ENCODE peak calls at places on chromosomes 6 and 20, in six cellular contexts. C, J, F, T, Y and D are unnamed samples.

GRCh38 chr6:137165375-137166246 is 7.8 kb downstream of the IL22RA2 start:
- DNase-seq in C (peak), J (peak), F (peak), T (peak), Y (peak), D (no peak)

GRCh38 chr6:36735110-36735971 is 37.7 kb downstream of the RAB44 start:
- DNase-seq in C (no peak), J (no peak), F (no peak), T (no peak), Y (no peak), D (peak)

GRCh38 chr6:100296810-100297544 is 167.7 kb downstream of the SIM1 start:
- DNase-seq in C (peak), J (no peak), F (no peak), T (peak), Y (no peak), D (no peak)

GRCh38 chr20:25196701-25197120 is 1.2 kb downstream of the ENTPD6 start:
- DNase-seq in C (no peak), J (no peak), F (no peak), T (no peak), Y (no peak), D (no peak)

GRCh38 chr6:31128093-31128676 is 7.9 kb upstream of the CDSN start:
- DNase-seq in C (peak), J (peak), F (peak), T (no peak), Y (peak), D (peak)

GRCh38 chr6:83708970-83709747 is at the start of gene SNAP91:
- DNase-seq in C (no peak), J (no peak), F (peak), T (no peak), Y (no peak), D (no peak)

GRCh38 chr20:2133318-2134183 is 31.9 kb downstream of the STK35 start:
- DNase-seq in C (no peak), J (no peak), F (no peak), T (no peak), Y (peak), D (no peak)

GRCh38 chr20:58135441-58136170 is 92.8 kb downstream of the ANKRD60 start:
- DNase-seq in C (no peak), J (no peak), F (no peak), T (no peak), Y (no peak), D (no peak)

GRCh38 chr20:24289737-24290481 is 179.5 kb upstream of the SYNDIG1 start:
- DNase-seq in C (no peak), J (no peak), F (no peak), T (no peak), Y (no peak), D (no peak)

GRCh38 chr6:27188885-27189418 is 58.5 kb upstream of the PRSS16 start:
- DNase-seq in C (peak), J (peak), F (peak), T (peak), Y (peak), D (peak)

GRCh38 chr20:57620274-57620990 is at the start of gene ZBP1:
- DNase-seq in C (no peak), J (no peak), F (no peak), T (no peak), Y (peak), D (no peak)

GRCh38 chr6:146028250-146028789 is 542 bp upstream of the GRM1 start:
- DNase-seq in C (peak), J (peak), F (peak), T (no peak), Y (no peak), D (peak)

GRCh38 chr6:31350551-31350950 is 6.4 kb downstream of the HLA-B start:
- DNase-seq in C (no peak), J (no peak), F (no peak), T (no peak), Y (no peak), D (no peak)

GRCh38 chr6:157908369-157909281 is 73.0 kb upstream of the SYNJ2 start:
- DNase-seq in C (no peak), J (no peak), F (no peak), T (no peak), Y (peak), D (no peak)

GRCh38 chr6:39218868-39219567 is 10.3 kb downstream of the KCNK5 start:
- DNase-seq in C (no peak), J (no peak), F (no peak), T (no peak), Y (no peak), D (peak)

GRCh38 chr20:41185013-41185757 is 47.8 kb downstream of the PLCG1 start:
- DNase-seq in C (no peak), J (no peak), F (peak), T (no peak), Y (no peak), D (no peak)

GRCh38 chr6:5159162-5159561 is 74.0 kb downstream of the PPP1R3G start:
- DNase-seq in C (no peak), J (no peak), F (no peak), T (no peak), Y (no peak), D (no peak)

GRCh38 chr20:20038586-20038985 is 13.7 kb downstream of the CRNKL1 start:
- DNase-seq in C (no peak), J (no peak), F (no peak), T (no peak), Y (no peak), D (no peak)

GRCh38 chr20:25469558-25469957 is 62.1 kb downstream of the GINS1 start:
- DNase-seq in C (no peak), J (peak), F (no peak), T (no peak), Y (no peak), D (no peak)

GRCh38 chr20:46562373-46563169 is 12.1 kb upstream of the OCSTAMP start:
- DNase-seq in C (peak), J (peak), F (peak), T (peak), Y (no peak), D (peak)

GRCh38 chr6:18528084-18528743 is 141.1 kb downstream of the RNF144B start:
- DNase-seq in C (no peak), J (no peak), F (peak), T (no peak), Y (no peak), D (peak)

GRCh38 chr6:82984720-82985119 is 80.9 kb downstream of the UBE3D start:
- DNase-seq in C (no peak), J (peak), F (no peak), T (no peak), Y (no peak), D (no peak)

GRCh38 chr20:22303523-22303922 is 280.8 kb downstream of the FOXA2 start:
- DNase-seq in C (peak), J (peak), F (peak), T (peak), Y (no peak), D (peak)

GRCh38 chr6:150231456-150231855 is 88.6 kb downstream of the PPP1R14C start:
- DNase-seq in C (no peak), J (no peak), F (no peak), T (no peak), Y (no peak), D (no peak)

GRCh38 chr20:34691838-34692237 is 12.3 kb upstream of the TP53INP2 start:
- DNase-seq in C (no peak), J (no peak), F (no peak), T (no peak), Y (no peak), D (no peak)

GRCh38 chr6:25263602-25264001 is 15.6 kb upstream of the CARMIL1 start:
- DNase-seq in C (no peak), J (no peak), F (no peak), T (no peak), Y (no peak), D (no peak)

GRCh38 chr6:150767585-150768164 is 97.8 kb upstream of the MTHFD1L start:
- DNase-seq in C (no peak), J (no peak), F (no peak), T (no peak), Y (no peak), D (peak)

GRCh38 chr6:133730881-133731280 is 158.0 kb upstream of the TCF21 start:
- DNase-seq in C (no peak), J (no peak), F (no peak), T (no peak), Y (no peak), D (no peak)

GRCh38 chr20:46494077-46494476 is 19.3 kb downstream of the ZNF334 start:
- DNase-seq in C (no peak), J (no peak), F (no peak), T (no peak), Y (no peak), D (no peak)

GRCh38 chr6:145147559-145147958 is 587.8 kb downstream of the EPM2A start:
- DNase-seq in C (no peak), J (no peak), F (no peak), T (no peak), Y (no peak), D (no peak)

GRCh38 chr20:57619053-57619831 is 984 bp downstream of the ZBP1 start:
- DNase-seq in C (no peak), J (no peak), F (no peak), T (no peak), Y (peak), D (no peak)

GRCh38 chr6:4358414-4359107 is 223.2 kb upstream of the ECI2 start:
- DNase-seq in C (peak), J (peak), F (peak), T (peak), Y (no peak), D (no peak)

GRCh38 chr6:87718662-87719433 is 16.8 kb upstream of the AKIRIN2 start:
- DNase-seq in C (no peak), J (no peak), F (no peak), T (no peak), Y (no peak), D (peak)

DNA sequence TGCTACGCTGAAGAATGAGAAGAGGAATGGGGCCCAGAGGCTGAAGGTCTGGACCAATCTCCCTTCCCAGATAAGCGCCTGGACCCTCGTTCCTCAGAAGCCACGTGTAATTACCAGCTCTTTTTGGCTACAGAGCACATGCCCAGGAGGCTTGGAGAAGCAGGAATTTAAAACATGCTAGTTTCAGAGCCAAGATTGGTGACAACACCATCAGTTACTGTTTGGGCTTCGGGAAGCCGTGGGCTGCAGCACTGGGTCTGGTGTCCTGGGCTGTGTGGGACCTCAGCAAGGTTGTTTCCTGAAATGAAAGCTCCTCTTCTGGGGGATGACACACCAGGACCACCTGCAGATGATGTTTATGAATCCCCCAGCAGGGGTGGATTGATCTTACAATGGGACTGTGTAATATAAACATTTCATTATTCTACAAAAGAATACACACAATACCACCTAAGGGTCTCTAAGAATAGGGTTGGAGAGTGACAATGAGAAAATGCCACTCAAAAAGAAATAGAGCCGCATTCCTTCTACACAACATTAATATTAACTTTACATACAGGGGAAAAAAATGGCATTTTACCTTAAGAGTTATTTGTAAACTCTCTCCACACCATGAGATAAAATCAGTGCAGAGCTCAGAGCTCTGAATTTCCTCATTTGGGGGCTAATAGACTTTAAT is 207.8 kb upstream of the FOXQ1 start:
- DNase-seq in C (no peak), J (no peak), F (no peak), T (no peak), Y (no peak), D (peak)
- TF ChIP-seq JUND in C (no peak), J (no peak), F (no peak), T (no peak), Y (no peak), D (no peak)

DNA sequence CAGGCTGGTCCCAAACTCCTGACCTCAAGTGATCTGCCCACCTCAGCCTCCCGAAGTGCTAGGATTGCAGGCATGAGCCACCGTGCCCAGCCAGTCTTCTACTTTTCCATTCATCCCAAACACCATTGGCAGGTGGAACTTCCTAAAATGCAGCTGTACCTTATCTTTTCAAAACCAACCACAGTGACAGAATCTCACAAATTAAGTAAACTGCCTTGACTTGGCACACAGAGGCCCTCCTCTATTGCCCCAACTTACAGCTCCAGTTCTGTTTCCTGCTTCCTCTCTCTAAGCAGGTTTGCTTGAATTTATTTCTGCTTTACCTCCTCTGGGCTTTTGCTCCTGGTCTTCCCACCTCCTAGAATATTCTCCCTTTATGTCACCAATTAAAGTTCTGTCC is 7.6 kb downstream of the MYB start:
- DNase-seq in C (no peak), J (no peak), F (no peak), T (no peak), Y (no peak), D (no peak)
- TF ChIP-seq JUND in C (no peak), J (no peak), F (no peak), T (no peak), Y (no peak), D (no peak)

GRCh38 chr6:141460743-141461484 is 671.8 kb upstream of the GJE1 start:
- DNase-seq in C (no peak), J (no peak), F (no peak), T (no peak), Y (no peak), D (no peak)

GRCh38 chr6:141467881-141468280 is 664.8 kb upstream of the GJE1 start:
- DNase-seq in C (no peak), J (no peak), F (no peak), T (no peak), Y (no peak), D (peak)

GRCh38 chr6:141467041-141467440 is 665.7 kb upstream of the GJE1 start:
- DNase-seq in C (no peak), J (no peak), F (no peak), T (no peak), Y (no peak), D (no peak)

GRCh38 chr6:141464490-141464889 is 668.2 kb upstream of the GJE1 start:
- DNase-seq in C (no peak), J (no peak), F (no peak), T (no peak), Y (no peak), D (no peak)

GRCh38 chr6:141463237-141463977 is 669.3 kb upstream of the GJE1 start:
- DNase-seq in C (no peak), J (no peak), F (no peak), T (no peak), Y (no peak), D (no peak)
- TF ChIP-seq JUND in C (no peak), J (no peak), F (peak), T (no peak), Y (no peak), D (no peak)

DNA sequence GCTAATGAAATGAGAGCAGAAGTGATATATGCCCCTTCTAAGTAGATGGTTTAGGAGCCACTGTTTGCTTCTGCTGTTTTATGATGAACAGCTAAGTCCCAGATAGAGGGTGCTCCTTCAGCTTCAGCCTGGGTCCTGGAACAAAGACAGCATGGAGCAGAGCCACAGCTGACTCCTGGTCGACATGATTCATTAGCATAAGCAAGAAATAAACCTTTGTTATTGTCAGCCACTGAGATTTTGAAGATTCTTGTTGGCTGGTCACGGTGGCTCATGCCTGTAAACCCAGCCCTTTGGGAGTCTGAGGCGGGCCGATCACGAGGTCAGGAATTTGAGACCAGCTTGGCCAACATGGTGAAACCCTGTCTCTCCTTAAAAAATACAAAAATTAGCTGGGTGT is 47.7 kb upstream of the ARMC2 start:
- DNase-seq in C (no peak), J (no peak), F (no peak), T (no peak), Y (no peak), D (no peak)
- TF ChIP-seq JUND in C (no peak), J (no peak), F (no peak), T (no peak), Y (no peak), D (no peak)

DNA sequence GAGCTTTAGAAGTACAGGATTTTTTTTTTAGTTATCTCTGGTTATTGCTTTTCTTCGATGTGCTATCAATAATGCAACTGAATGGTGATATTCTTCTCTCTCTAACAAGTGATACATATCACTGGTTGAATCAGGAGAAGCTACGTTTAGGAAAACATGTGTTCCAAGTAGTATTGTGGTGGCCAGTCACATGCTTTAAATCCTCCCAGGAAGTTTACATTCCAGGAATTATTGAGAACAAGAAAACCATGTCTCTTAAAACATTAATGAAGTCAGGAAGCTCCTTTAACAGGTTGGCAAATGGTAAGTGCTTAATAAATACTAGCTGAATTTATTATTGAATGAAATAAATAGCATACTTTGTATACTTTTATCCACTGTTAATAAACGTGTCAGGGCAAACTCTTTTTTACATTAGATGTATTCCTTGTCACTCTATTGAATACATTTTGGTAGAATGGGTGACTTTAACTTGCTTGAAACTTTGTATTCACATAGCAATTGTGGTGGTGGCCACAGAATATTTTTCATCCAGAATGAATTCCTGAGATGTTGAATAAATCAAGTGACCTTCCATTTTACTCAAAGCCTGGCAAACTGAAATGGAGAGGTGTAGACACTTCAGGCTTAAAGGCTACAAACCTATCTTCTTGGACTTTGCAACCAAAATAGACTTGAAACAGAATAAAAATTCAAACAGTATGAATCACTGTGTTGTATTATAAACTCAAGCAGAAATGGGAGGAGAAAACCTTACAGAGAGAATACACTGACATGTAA is 371.3 kb downstream of the BCKDHB start:
- DNase-seq in C (no peak), J (no peak), F (no peak), T (no peak), Y (no peak), D (no peak)
- TF ChIP-seq JUND in C (no peak), J (no peak), F (no peak), T (no peak), Y (no peak), D (no peak)

GRCh38 chr6:80132942-80133517 is 26.6 kb downstream of the BCKDHB start:
- DNase-seq in C (peak), J (peak), F (peak), T (peak), Y (no peak), D (peak)
- TF ChIP-seq JUND in C (no peak), J (no peak), F (no peak), T (no peak), Y (no peak), D (no peak)

DNA sequence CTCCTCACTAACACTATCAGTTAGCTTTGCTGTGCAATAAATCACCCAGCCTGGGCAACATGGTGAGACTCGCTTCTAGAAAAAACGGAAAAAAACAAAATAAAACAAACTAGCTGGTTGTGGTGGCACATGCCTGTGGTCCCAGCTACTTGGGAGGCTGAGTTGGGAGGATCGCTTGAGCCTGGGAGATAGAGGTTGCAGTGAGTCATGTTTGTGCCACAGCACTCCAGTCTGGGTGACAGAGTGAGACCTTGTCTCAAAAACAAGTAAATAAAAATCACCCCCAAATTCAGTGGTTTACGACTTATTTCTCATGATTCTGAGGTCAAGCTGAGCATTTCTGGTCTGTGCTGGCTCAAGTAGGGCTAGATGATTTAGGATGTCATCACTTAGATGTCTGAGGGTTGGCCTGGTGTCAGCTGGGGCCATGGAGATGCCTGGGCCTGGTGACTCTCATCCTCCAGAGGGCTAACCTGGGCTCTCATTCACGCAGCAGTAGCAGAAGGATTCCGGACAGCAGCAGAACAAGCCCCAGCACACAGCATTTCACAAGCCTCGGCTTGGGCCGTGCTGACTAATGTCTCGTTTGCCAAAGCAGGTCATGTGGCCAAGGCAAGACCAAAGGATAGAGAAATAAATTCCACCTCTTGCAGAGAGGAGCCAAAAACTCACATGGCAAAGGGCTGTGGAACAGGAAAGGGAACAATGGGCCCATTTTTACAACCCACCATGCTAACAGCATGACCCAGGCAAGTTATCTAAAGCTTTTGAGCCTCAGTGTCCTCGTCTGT is 32.5 kb downstream of the MGME1 start:
- DNase-seq in C (peak), J (no peak), F (no peak), T (no peak), Y (no peak), D (no peak)
- TF ChIP-seq JUND in C (no peak), J (no peak), F (no peak), T (no peak), Y (no peak), D (no peak)